ENCODE peak calls at places on chromosomes 16 and 17, in ten cellular contexts. N is activated CD8-positive, alpha-beta memory T cell treated with anti-CD3 and anti-CD28 coated beads for 48 hours; M is Panc1; T is hypothalamus; I is NCI-H1092; W is Kasumi-1; B is H9; S is ELF-1; G is stomach; U is cardiac muscle cell. D is an unnamed sample.

GRCh38 chr17:62704381-62704971 is 77.0 kb downstream of the MRC2 start:
- DNase-seq in N (no peak), M (no peak), T (no peak), I (no peak), W (no peak), B (peak; percentile 79), S (peak; percentile 61), G (peak; percentile 34), U (peak; percentile 44), D (no peak)

GRCh38 chr17:9645858-9646555 is 690 bp downstream of the USP43 start:
- DNase-seq in N (peak; percentile 3), M (no peak), T (no peak), I (no peak), W (peak; percentile 6), B (peak; percentile 77), S (peak; percentile 66), G (peak; percentile 79), U (peak; percentile 71), D (no peak)

GRCh38 chr16:89827383-89828198 is 684 bp upstream of the SPIRE2 start:
- DNase-seq in N (no peak), M (no peak), T (peak; percentile 59), I (no peak), W (no peak), B (peak; percentile 58), S (peak; percentile 67), G (peak; percentile 61), U (peak; percentile 54), D (no peak)

GRCh38 chr16:73717266-73718057 is 579.2 kb upstream of the PSMD7 start:
- DNase-seq in N (no peak), M (no peak), T (no peak), I (no peak), W (no peak), B (no peak), S (no peak), G (no peak), U (no peak), D (no peak)

GRCh38 chr17:44829558-44830358 is at the start of gene GJC1:
- DNase-seq in N (no peak), M (no peak), T (no peak), I (no peak), W (no peak), B (peak; percentile 58), S (peak; percentile 66), G (no peak), U (peak; percentile 61), D (peak; percentile 22)

GRCh38 chr17:19002191-19002590 is 2.4 kb downstream of the FAM83G start:
- DNase-seq in N (no peak), M (no peak), T (no peak), I (no peak), W (no peak), B (no peak), S (no peak), G (no peak), U (no peak), D (no peak)

GRCh38 chr17:7720125-7720524 is 2.6 kb downstream of the DNAH2 start:
- DNase-seq in N (no peak), M (no peak), T (no peak), I (no peak), W (no peak), B (no peak), S (no peak), G (no peak), U (no peak), D (no peak)

GRCh38 chr17:19766421-19767270 is 18.5 kb upstream of the ALDH3A1 start:
- DNase-seq in N (peak; percentile 69), M (no peak), T (peak; percentile 72), I (peak; percentile 5), W (peak; percentile 24), B (peak; percentile 92), S (peak; percentile 84), G (peak; percentile 81), U (peak; percentile 78), D (peak; percentile 76)

GRCh38 chr16:53154513-53154912 is 99.7 kb downstream of the CHD9 start:
- DNase-seq in N (no peak), M (no peak), T (no peak), I (no peak), W (no peak), B (no peak), S (peak; percentile 10), G (no peak), U (peak; percentile 29), D (no peak)

GRCh38 chr16:54493076-54493475 is 206.5 kb upstream of the IRX3 start:
- DNase-seq in N (no peak), M (no peak), T (no peak), I (no peak), W (no peak), B (no peak), S (no peak), G (no peak), U (no peak), D (no peak)

GRCh38 chr17:40407460-40407859 is 10.2 kb downstream of the TOP2A start:
- DNase-seq in N (no peak), M (no peak), T (no peak), I (no peak), W (no peak), B (no peak), S (no peak), G (no peak), U (no peak), D (no peak)

D was measured in activated naive CD4-positive, alpha-beta T cell treated with anti-CD3 and anti-CD28 coated beads, Interleukin-2, amount 50 U/mL, for 72 hours.